ENCODE peak calls at places on chromosomes 13 and 19, in eight cellular contexts. Y is HCT116, U is GM23338, B is K562, E is HepG2, K is GM12878, X is endothelial cell of umbilical vein, L is H1. J is an unnamed sample.

GRCh38 chr13:87094646-87095045 is 576.5 kb upstream of the SLITRK5 start:
- DNase-seq in Y (no peak), U (no peak), B (no peak), E (no peak), K (no peak), X (no peak), L (no peak), J (peak)

GRCh38 chr13:91399189-91400093 is 1.0 kb downstream of the GPC5 start:
- DNase-seq in Y (no peak), U (peak), B (no peak), E (no peak), K (no peak), X (no peak), L (no peak), J (no peak)

GRCh38 chr13:100203696-100204367 is 114.9 kb downstream of the PCCA start:
- DNase-seq in Y (no peak), U (no peak), B (no peak), E (no peak), K (no peak), X (no peak), L (no peak), J (no peak)

GRCh38 chr19:55657004-55657747 is 2.3 kb downstream of the U2AF2 start:
- DNase-seq in Y (no peak), U (no peak), B (no peak), E (no peak), K (no peak), X (no peak), L (no peak), J (no peak)

GRCh38 chr19:43731854-43732253 is 16.0 kb downstream of the IRGC start:
- DNase-seq in Y (no peak), U (no peak), B (no peak), E (no peak), K (no peak), X (no peak), L (no peak), J (no peak)

GRCh38 chr19:8363803-8364771 is at the start of gene ANGPTL4:
- DNase-seq in Y (peak), U (peak), B (peak), E (no peak), K (no peak), X (peak), L (peak), J (no peak)

GRCh38 chr19:55437410-55437809 is 5.7 kb downstream of the SHISA7 start:
- DNase-seq in Y (peak), U (peak), B (peak), E (peak), K (no peak), X (peak), L (peak), J (no peak)

GRCh38 chr13:114131581-114132418 is 623 bp downstream of the RASA3 start:
- DNase-seq in Y (no peak), U (peak), B (peak), E (no peak), K (no peak), X (no peak), L (no peak), J (no peak)

GRCh38 chr13:46134961-46135522 is 30.2 kb upstream of the CPB2 start:
- DNase-seq in Y (peak), U (peak), B (no peak), E (peak), K (no peak), X (no peak), L (no peak), J (no peak)

GRCh38 chr13:46129955-46130354 is 25.1 kb upstream of the CPB2 start:
- DNase-seq in Y (no peak), U (no peak), B (no peak), E (no peak), K (no peak), X (no peak), L (no peak), J (no peak)

GRCh38 chr13:46134494-46134893 is 29.7 kb upstream of the CPB2 start:
- DNase-seq in Y (no peak), U (no peak), B (no peak), E (no peak), K (no peak), X (no peak), L (no peak), J (no peak)

GRCh38 chr13:46131705-46132104 is 26.9 kb upstream of the CPB2 start:
- DNase-seq in Y (no peak), U (no peak), B (no peak), E (no peak), K (no peak), X (no peak), L (no peak), J (no peak)

GRCh38 chr13:46132109-46132508 is 27.3 kb upstream of the CPB2 start:
- DNase-seq in Y (no peak), U (no peak), B (no peak), E (no peak), K (no peak), X (no peak), L (no peak), J (no peak)
- TF ChIP-seq POLR2AphosphoS5 in Y (no peak), U (no peak), B (no peak), E (no peak), K (peak), X (no peak), L (no peak), J (no peak)

DNA sequence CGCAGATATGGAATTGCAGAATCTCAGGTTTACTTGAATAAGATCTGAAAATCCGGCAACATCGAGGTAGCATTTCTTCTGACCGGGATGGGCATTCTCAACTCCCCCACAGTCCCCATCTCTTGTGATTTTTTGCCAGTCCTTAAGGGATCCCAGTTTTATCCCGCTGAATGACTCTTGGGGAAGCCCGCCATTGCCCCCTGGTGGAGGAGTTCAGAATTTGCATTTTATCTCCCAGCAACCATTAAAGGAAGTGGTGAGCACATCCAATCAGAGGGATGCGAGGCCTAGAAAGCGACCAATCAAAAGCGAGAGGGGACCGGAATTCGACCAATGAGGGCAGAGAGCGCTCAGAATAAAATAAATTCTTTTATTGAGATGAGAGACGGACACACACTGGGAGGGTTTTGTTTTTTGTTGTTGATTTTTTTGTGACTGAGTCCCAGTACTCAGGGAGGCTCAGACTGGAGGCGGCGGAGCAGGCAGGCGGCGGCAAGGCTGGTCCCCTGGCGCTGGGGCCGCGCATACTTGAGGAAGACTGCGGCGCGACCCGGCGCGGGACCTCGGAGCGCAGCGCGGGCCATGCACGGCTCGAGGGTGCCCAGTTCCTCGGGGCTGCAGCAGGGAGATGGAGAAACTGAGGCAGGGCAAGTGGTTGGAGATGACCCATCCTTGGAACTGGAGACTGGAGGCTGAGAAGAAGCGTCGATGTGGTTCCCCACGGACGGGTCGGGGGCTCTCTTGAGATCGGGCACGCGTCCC is 3.9 kb upstream of the TTC9B start:
- DNase-seq in Y (peak), U (peak), B (peak), E (peak), K (peak), X (peak), L (peak), J (peak)
- TF ChIP-seq EZH2 in Y (no peak), U (no peak), B (no peak), E (no peak), K (no peak), X (no peak), L (no peak), J (no peak)

GRCh38 chr19:49114630-49115363 is 627 bp downstream of the LIN7B start:
- DNase-seq in Y (no peak), U (peak), B (peak), E (peak), K (no peak), X (peak), L (peak), J (no peak)
- TF ChIP-seq POLR2AphosphoS5 in Y (no peak), U (peak), B (no peak), E (peak), K (no peak), X (no peak), L (no peak), J (peak)

GRCh38 chr13:36130168-36130541 is 1.0 kb downstream of the DCLK1 start:
- DNase-seq in Y (no peak), U (no peak), B (no peak), E (no peak), K (no peak), X (no peak), L (no peak), J (no peak)
- TF ChIP-seq EZH2 in Y (no peak), U (no peak), B (no peak), E (no peak), K (no peak), X (no peak), L (no peak), J (no peak)

GRCh38 chr19:21900401-21900800 is 64.4 kb upstream of the ZNF43 start:
- DNase-seq in Y (no peak), U (no peak), B (no peak), E (no peak), K (no peak), X (no peak), L (no peak), J (no peak)
- TF ChIP-seq POLR2AphosphoS5 in Y (no peak), U (no peak), B (no peak), E (no peak), K (no peak), X (no peak), L (no peak), J (no peak)

GRCh38 chr19:35696835-35697234 is 7.5 kb upstream of the ZBTB32 start:
- DNase-seq in Y (no peak), U (no peak), B (no peak), E (peak), K (peak), X (no peak), L (no peak), J (no peak)

GRCh38 chr19:35693835-35694599 is 10.3 kb upstream of the ZBTB32 start:
- DNase-seq in Y (peak), U (peak), B (peak), E (peak), K (peak), X (peak), L (peak), J (peak)

GRCh38 chr19:35695895-35696422 is 8.4 kb upstream of the ZBTB32 start:
- DNase-seq in Y (no peak), U (no peak), B (no peak), E (no peak), K (no peak), X (no peak), L (no peak), J (no peak)

GRCh38 chr19:35692010-35692409 is 12.3 kb upstream of the ZBTB32 start:
- DNase-seq in Y (no peak), U (no peak), B (no peak), E (no peak), K (no peak), X (no peak), L (no peak), J (no peak)

GRCh38 chr19:35693422-35693821 is 10.9 kb upstream of the ZBTB32 start:
- DNase-seq in Y (no peak), U (no peak), B (no peak), E (no peak), K (no peak), X (no peak), L (no peak), J (no peak)
- TF ChIP-seq EZH2 in Y (no peak), U (no peak), B (no peak), E (no peak), K (no peak), X (no peak), L (no peak), J (no peak)

DNA sequence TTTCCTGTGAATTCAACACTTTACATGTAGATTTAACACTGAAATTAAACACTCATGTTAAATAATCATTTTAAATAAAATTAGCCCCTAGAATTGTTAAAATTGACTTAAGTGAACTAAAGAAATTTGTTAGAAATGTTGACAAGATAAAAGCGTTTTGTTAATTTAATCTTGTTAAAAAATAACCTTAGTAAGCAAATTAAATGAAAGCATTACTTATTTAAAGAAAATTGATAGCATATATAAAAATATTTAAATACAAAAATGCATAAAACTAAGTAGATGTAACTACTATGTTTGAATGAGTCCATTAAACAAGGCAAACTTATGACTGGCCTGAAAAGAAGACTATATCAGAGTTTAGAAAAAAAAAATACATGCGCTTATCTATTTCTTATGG is 99.0 kb upstream of the TRPC4 start:
- DNase-seq in Y (no peak), U (no peak), B (no peak), E (no peak), K (no peak), X (no peak), L (no peak), J (no peak)
- TF ChIP-seq POLR2AphosphoS5 in Y (no peak), U (no peak), B (no peak), E (no peak), K (no peak), X (no peak), L (no peak), J (no peak)

DNA sequence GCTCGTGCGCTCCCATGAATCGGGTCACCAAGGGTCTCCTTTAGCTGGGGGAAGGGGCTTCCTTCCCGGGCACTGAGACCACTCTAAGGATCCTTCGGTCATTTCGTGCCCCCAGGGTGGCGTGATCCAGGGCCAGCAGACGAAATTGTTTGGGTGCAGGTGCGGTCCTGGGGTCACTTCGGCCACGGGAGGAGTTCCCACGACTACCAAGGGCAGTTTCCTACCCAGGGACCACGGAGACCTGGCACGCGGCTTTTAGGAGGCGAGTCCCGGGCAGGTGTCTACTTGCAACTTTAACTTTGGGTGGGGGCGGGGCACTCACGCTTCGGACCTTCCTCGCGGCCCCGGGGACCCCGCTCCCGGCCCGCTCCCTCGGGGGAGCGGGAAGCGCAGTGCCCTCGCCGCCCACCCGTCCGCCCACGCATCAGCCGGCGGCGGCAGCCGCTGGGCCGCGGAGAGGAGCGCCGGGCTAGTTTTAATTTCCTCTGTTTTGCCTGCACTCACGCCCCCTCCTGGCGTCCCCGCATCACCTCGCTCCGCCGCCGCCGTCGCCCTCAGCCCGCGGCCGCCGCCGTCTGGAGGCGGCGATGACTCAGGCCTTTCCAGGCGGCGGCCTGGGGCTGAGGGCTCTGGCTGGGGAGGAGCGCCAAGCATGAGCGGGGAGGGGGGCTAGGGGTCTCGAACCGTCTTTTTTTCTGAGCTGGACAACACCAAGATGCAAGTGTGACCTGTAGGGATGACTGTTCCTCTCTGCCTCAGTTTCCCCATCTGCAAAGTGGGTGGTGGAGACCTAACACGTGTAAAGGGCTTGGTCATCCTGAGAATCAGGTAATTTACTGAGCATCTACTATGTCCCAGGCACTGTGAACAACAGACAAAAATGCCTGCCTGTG is 21.8 kb downstream of the OLFM2 start:
- DNase-seq in Y (peak), U (peak), B (peak), E (peak), K (no peak), X (peak), L (peak), J (no peak)
- TF ChIP-seq EZH2 in Y (no peak), U (no peak), B (no peak), E (no peak), K (no peak), X (no peak), L (no peak), J (no peak)

GRCh38 chr19:2228157-2229030 is 7.7 kb downstream of the PLEKHJ1 start:
- DNase-seq in Y (no peak), U (no peak), B (no peak), E (no peak), K (no peak), X (no peak), L (no peak), J (no peak)
- TF ChIP-seq POLR2AphosphoS5 in Y (no peak), U (no peak), B (peak), E (no peak), K (no peak), X (no peak), L (peak), J (no peak)